ENCODE peak calls at places on chromosomes 16 and 17, in four cellular contexts. One of them, this sample, is unnamed.

GRCh38 chr17:55661963-55662834 is 60.5 kb downstream of the TMEM100 start:
- DNase-seq in cardiac muscle cell: no peak
- DNase-seq in adipocyte: no peak
- DNase-seq in H7: no peak
- DNase-seq in this sample: no peak

GRCh38 chr16:87853411-87854052 is 15.8 kb downstream of the SLC7A5 start:
- DNase-seq in cardiac muscle cell: peak; percentile 94
- DNase-seq in adipocyte: peak; percentile 98
- DNase-seq in H7: peak; percentile 98
- DNase-seq in this sample: peak; percentile 96

GRCh38 chr16:82660078-82660645 is 33.4 kb downstream of the CDH13 start:
- DNase-seq in cardiac muscle cell: peak; percentile 80
- DNase-seq in adipocyte: peak; percentile 60
- DNase-seq in H7: no peak
- DNase-seq in this sample: no peak

GRCh38 chr17:59331129-59331928 is at the start of gene YPEL2:
- DNase-seq in cardiac muscle cell: peak; percentile 97
- DNase-seq in adipocyte: peak; percentile 97
- DNase-seq in H7: peak; percentile 100
- DNase-seq in this sample: peak; percentile 97

GRCh38 chr16:30005341-30006094 is 5.3 kb downstream of the DOC2A start:
- DNase-seq in cardiac muscle cell: peak; percentile 52
- DNase-seq in adipocyte: peak; percentile 69
- DNase-seq in H7: peak; percentile 94
- DNase-seq in this sample: peak; percentile 70

GRCh38 chr17:42387663-42388380 is 420 bp downstream of the STAT3 start:
- DNase-seq in cardiac muscle cell: peak; percentile 51
- DNase-seq in adipocyte: peak; percentile 59
- DNase-seq in H7: peak; percentile 81
- DNase-seq in this sample: no peak

GRCh38 chr16:81697321-81697885 is 81.7 kb upstream of the PLCG2 start:
- DNase-seq in cardiac muscle cell: peak; percentile 66
- DNase-seq in adipocyte: peak; percentile 23
- DNase-seq in H7: peak; percentile 94
- DNase-seq in this sample: peak; percentile 70

GRCh38 chr17:83083368-83084201 is 4.2 kb downstream of the METRNL start:
- DNase-seq in cardiac muscle cell: peak; percentile 91
- DNase-seq in adipocyte: peak; percentile 95
- DNase-seq in H7: peak; percentile 83
- DNase-seq in this sample: peak; percentile 99

GRCh38 chr17:72004011-72004427 is 116.8 kb upstream of the SOX9 start:
- DNase-seq in cardiac muscle cell: peak; percentile 32
- DNase-seq in adipocyte: no peak
- DNase-seq in H7: no peak
- DNase-seq in this sample: peak; percentile 12

GRCh38 chr16:54657058-54657708 is 273.5 kb upstream of the IRX5 start:
- DNase-seq in cardiac muscle cell: peak; percentile 27
- DNase-seq in adipocyte: no peak
- DNase-seq in H7: no peak
- DNase-seq in this sample: no peak

GRCh38 chr16:19898924-19899604 is 14.4 kb upstream of the GPRC5B start:
- DNase-seq in cardiac muscle cell: peak; percentile 68
- DNase-seq in adipocyte: peak; percentile 78
- DNase-seq in H7: peak; percentile 79
- DNase-seq in this sample: peak; percentile 35

GRCh38 chr16:47061204-47061603 is 82.5 kb downstream of the NETO2 start:
- DNase-seq in cardiac muscle cell: no peak
- DNase-seq in adipocyte: no peak
- DNase-seq in H7: no peak
- DNase-seq in this sample: no peak

GRCh38 chr16:17258848-17259713 is 211.7 kb downstream of the XYLT1 start:
- DNase-seq in cardiac muscle cell: no peak
- DNase-seq in adipocyte: no peak
- DNase-seq in H7: peak; percentile 47
- DNase-seq in this sample: no peak

GRCh38 chr17:10754861-10755591 is 25.2 kb upstream of the TMEM220 start:
- DNase-seq in cardiac muscle cell: peak; percentile 11
- DNase-seq in adipocyte: no peak
- DNase-seq in H7: peak; percentile 62
- DNase-seq in this sample: no peak

GRCh38 chr16:75012380-75013081 is 13.7 kb downstream of the ZNRF1 start:
- DNase-seq in cardiac muscle cell: no peak
- DNase-seq in adipocyte: no peak
- DNase-seq in H7: no peak
- DNase-seq in this sample: no peak

GRCh38 chr17:62085511-62086408 is 20.7 kb upstream of the MED13 start:
- DNase-seq in cardiac muscle cell: no peak
- DNase-seq in adipocyte: peak; percentile 63
- DNase-seq in H7: no peak
- DNase-seq in this sample: peak; percentile 73

GRCh38 chr16:69709456-69710084 is 16.8 kb downstream of the NQO1 start:
- DNase-seq in cardiac muscle cell: peak; percentile 81
- DNase-seq in adipocyte: peak; percentile 87
- DNase-seq in H7: peak; percentile 54
- DNase-seq in this sample: peak; percentile 52

GRCh38 chr16:568401-569258 is 1.1 kb upstream of the PIGQ start:
- DNase-seq in cardiac muscle cell: no peak
- DNase-seq in adipocyte: no peak
- DNase-seq in H7: peak; percentile 72
- DNase-seq in this sample: no peak
- H3K4me3 ChIP-seq in cardiac muscle cell: no peak overlapping the region
- H3K4me3 ChIP-seq in adipocyte: peak overlapping the region; percentile 87
- H3K4me3 ChIP-seq in H7: peak overlapping the region; percentile 70
- H3K4me3 ChIP-seq in this sample: peak overlapping the region; percentile 66

GRCh38 chr16:11737678-11738077 is 5.0 kb downstream of the TXNDC11 start:
- DNase-seq in cardiac muscle cell: no peak
- DNase-seq in adipocyte: no peak
- DNase-seq in H7: no peak
- DNase-seq in this sample: no peak
- H3K4me3 ChIP-seq in cardiac muscle cell: no peak overlapping the region
- H3K4me3 ChIP-seq in adipocyte: no peak overlapping the region
- H3K4me3 ChIP-seq in H7: no peak overlapping the region
- H3K4me3 ChIP-seq in this sample: no peak overlapping the region

DNA sequence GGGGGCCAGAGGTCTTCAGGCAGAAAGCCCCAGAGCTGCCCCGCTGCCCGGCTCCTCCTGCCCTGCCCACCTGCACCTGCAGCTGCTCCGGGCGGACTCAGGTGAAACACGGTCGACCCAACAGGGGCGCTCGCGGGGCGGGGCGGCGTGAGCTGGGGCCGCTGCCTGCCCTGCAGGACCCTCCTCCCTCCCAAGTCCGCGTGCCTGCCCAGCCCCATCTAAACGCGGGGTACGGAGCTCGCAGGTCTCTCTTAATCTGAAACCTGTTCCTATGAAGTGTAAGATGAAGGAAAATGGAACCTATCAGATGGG is 28.1 kb downstream of the GNPTG start:
- DNase-seq in cardiac muscle cell: no peak
- DNase-seq in adipocyte: no peak
- DNase-seq in H7: no peak
- DNase-seq in this sample: no peak
- H3K4me3 ChIP-seq in cardiac muscle cell: peak overlapping the region; percentile 44
- H3K4me3 ChIP-seq in adipocyte: no peak overlapping the region
- H3K4me3 ChIP-seq in H7: peak overlapping the region; percentile 59
- H3K4me3 ChIP-seq in this sample: peak overlapping the region; percentile 11

GRCh38 chr16:2586901-2587480 is 49.2 kb downstream of the PDPK1 start:
- DNase-seq in cardiac muscle cell: no peak
- DNase-seq in adipocyte: no peak
- DNase-seq in H7: no peak
- DNase-seq in this sample: no peak
- H3K4me3 ChIP-seq in cardiac muscle cell: no peak overlapping the region
- H3K4me3 ChIP-seq in adipocyte: no peak overlapping the region
- H3K4me3 ChIP-seq in H7: no peak overlapping the region
- H3K4me3 ChIP-seq in this sample: no peak overlapping the region

DNA sequence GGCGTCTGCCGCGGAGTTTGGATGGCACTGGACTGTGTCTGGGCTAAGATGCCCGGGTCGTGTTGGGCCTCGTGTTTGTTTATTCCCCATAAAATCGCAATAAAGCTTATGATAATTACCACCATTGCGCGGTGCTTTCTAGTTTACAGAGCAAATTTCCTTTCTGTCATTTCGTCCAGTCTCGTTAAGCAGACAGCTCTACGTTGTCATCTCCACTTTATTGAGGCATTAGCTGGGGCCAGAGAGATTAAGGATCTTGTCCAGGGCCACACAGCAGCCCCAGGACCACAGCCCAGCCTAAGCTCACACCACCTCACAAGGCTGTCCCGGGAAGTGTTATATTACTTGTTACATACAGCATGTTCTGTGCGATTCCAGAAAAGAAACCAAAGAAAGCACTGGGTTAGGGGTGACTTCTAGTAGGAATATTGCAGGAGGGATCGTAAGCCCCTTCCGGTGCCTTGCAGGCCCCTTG is 6.4 kb downstream of the NOS2 start:
- DNase-seq in cardiac muscle cell: no peak
- DNase-seq in adipocyte: no peak
- DNase-seq in H7: no peak
- DNase-seq in this sample: no peak
- H3K4me3 ChIP-seq in cardiac muscle cell: peak overlapping the region; percentile 10
- H3K4me3 ChIP-seq in adipocyte: peak overlapping the region; percentile 63
- H3K4me3 ChIP-seq in H7: peak overlapping the region; percentile 42
- H3K4me3 ChIP-seq in this sample: peak overlapping the region; percentile 25

GRCh38 chr16:998615-999014 is 17.0 kb downstream of the SOX8 start:
- DNase-seq in cardiac muscle cell: no peak
- DNase-seq in adipocyte: no peak
- DNase-seq in H7: no peak
- DNase-seq in this sample: no peak

GRCh38 chr16:996672-997071 is 15.1 kb downstream of the SOX8 start:
- DNase-seq in cardiac muscle cell: no peak
- DNase-seq in adipocyte: no peak
- DNase-seq in H7: no peak
- DNase-seq in this sample: no peak

GRCh38 chr16:998211-998610 is 16.6 kb downstream of the SOX8 start:
- DNase-seq in cardiac muscle cell: no peak
- DNase-seq in adipocyte: no peak
- DNase-seq in H7: no peak
- DNase-seq in this sample: no peak

GRCh38 chr16:995783-996182 is 14.2 kb downstream of the SOX8 start:
- DNase-seq in cardiac muscle cell: no peak
- DNase-seq in adipocyte: no peak
- DNase-seq in H7: no peak
- DNase-seq in this sample: no peak

GRCh38 chr16:997440-998051 is 16.0 kb downstream of the SOX8 start:
- DNase-seq in cardiac muscle cell: peak; percentile 12
- DNase-seq in adipocyte: peak; percentile 28
- DNase-seq in H7: peak; percentile 95
- DNase-seq in this sample: no peak
- H3K4me3 ChIP-seq in cardiac muscle cell: no peak overlapping the region
- H3K4me3 ChIP-seq in adipocyte: no peak overlapping the region
- H3K4me3 ChIP-seq in H7: peak overlapping the region; percentile 7
- H3K4me3 ChIP-seq in this sample: no peak overlapping the region

DNA sequence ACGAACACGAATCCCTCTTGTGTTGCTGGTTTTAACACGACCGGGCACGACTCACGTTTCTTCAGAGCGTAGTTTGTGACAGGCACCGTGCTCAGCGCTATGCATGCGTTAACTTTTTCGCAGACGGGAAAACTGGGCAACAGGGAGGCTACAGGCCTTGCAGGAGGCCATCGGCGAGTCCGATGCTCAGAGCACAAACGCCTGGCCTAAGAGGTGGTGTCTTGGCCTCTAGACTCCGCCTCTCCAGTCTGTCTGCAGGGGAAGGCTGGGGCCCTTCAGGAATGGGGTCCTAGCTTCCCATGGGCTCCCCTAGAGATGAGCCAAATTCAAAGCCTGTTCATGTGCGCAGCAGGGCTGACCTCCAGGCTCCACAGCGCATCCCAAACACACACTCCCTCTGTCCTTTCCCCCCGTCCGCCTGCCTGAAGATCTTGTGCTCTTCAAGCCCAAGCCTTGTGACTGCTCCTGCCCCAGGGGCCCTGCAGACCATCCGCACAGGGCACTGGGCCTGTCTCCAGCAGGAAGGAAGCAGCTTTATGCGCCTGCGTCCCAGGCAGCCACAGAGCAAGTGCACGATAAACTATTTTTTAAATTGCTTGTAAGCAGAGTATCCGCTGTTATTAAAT is 3.1 kb downstream of the CLCN7 start:
- DNase-seq in cardiac muscle cell: no peak
- DNase-seq in adipocyte: no peak
- DNase-seq in H7: no peak
- DNase-seq in this sample: no peak
- H3K4me3 ChIP-seq in cardiac muscle cell: no peak overlapping the region
- H3K4me3 ChIP-seq in adipocyte: no peak overlapping the region
- H3K4me3 ChIP-seq in H7: no peak overlapping the region
- H3K4me3 ChIP-seq in this sample: no peak overlapping the region

GRCh38 chr16:49556252-49557069 is 182.9 kb downstream of the C16orf78 start:
- DNase-seq in cardiac muscle cell: peak; percentile 65
- DNase-seq in adipocyte: peak; percentile 68
- DNase-seq in H7: peak; percentile 83
- DNase-seq in this sample: peak; percentile 38
- H3K4me3 ChIP-seq in cardiac muscle cell: no peak overlapping the region
- H3K4me3 ChIP-seq in adipocyte: no peak overlapping the region
- H3K4me3 ChIP-seq in H7: no peak overlapping the region
- H3K4me3 ChIP-seq in this sample: no peak overlapping the region

GRCh38 chr16:280005-280421 is 378 bp upstream of the ARHGDIG start:
- DNase-seq in cardiac muscle cell: no peak
- DNase-seq in adipocyte: no peak
- DNase-seq in H7: peak; percentile 88
- DNase-seq in this sample: no peak
- H3K4me3 ChIP-seq in cardiac muscle cell: peak overlapping the region; percentile 28
- H3K4me3 ChIP-seq in adipocyte: no peak overlapping the region
- H3K4me3 ChIP-seq in H7: peak overlapping the region; percentile 23
- H3K4me3 ChIP-seq in this sample: no peak overlapping the region

GRCh38 chr16:11673091-11674000 is 5.1 kb downstream of the SNN start:
- DNase-seq in cardiac muscle cell: no peak
- DNase-seq in adipocyte: no peak
- DNase-seq in H7: peak; percentile 66
- DNase-seq in this sample: no peak
- H3K4me3 ChIP-seq in cardiac muscle cell: no peak overlapping the region
- H3K4me3 ChIP-seq in adipocyte: no peak overlapping the region
- H3K4me3 ChIP-seq in H7: no peak overlapping the region
- H3K4me3 ChIP-seq in this sample: no peak overlapping the region

This sample was measured in foreskin fibroblast.